ENCODE peak calls at places on chromosomes 3 and 15, in four cellular contexts. A, G, X and O are unnamed samples.

GRCh38 chr15:57251308-57251707 is 125.0 kb upstream of the CGNL1 start:
- DNase-seq in A (no peak), G (no peak), X (no peak), O (no peak)

GRCh38 chr3:132253262-132253878 is 63.8 kb upstream of the ACP3 start:
- DNase-seq in A (peak), G (no peak), X (no peak), O (peak)

GRCh38 chr3:72767927-72768880 is 80.0 kb downstream of the SHQ1 start:
- DNase-seq in A (no peak), G (no peak), X (no peak), O (no peak)

GRCh38 chr3:196524527-196524926 is 9.4 kb upstream of the SMCO1 start:
- DNase-seq in A (no peak), G (no peak), X (no peak), O (no peak)

GRCh38 chr3:46867550-46867898 is 4.3 kb upstream of the MYL3 start:
- DNase-seq in A (no peak), G (no peak), X (no peak), O (no peak)

GRCh38 chr3:50978991-50979667 is 304.4 kb downstream of the DOCK3 start:
- DNase-seq in A (no peak), G (no peak), X (peak), O (no peak)

GRCh38 chr15:66149871-66150270 is 103.7 kb downstream of the MEGF11 start:
- DNase-seq in A (no peak), G (no peak), X (no peak), O (no peak)

GRCh38 chr3:42353632-42354031 is 56.8 kb downstream of the LYZL4 start:
- DNase-seq in A (no peak), G (no peak), X (no peak), O (no peak)

GRCh38 chr15:85761635-85762034 is 33.1 kb downstream of the KLHL25 start:
- DNase-seq in A (no peak), G (no peak), X (no peak), O (no peak)

GRCh38 chr15:80512729-80513670 is 108.8 kb downstream of the ARNT2 start:
- DNase-seq in A (peak), G (no peak), X (no peak), O (peak)

GRCh38 chr3:139721370-139721769 is 43.6 kb upstream of the NMNAT3 start:
- DNase-seq in A (no peak), G (no peak), X (no peak), O (no peak)

GRCh38 chr3:190258634-190259033 is 63.6 kb downstream of the CLDN1 start:
- DNase-seq in A (peak), G (no peak), X (no peak), O (no peak)

GRCh38 chr3:111616417-111617105 is 21.4 kb upstream of the ZBED2 start:
- DNase-seq in A (peak), G (no peak), X (no peak), O (peak)

GRCh38 chr3:193297421-193297820 is 56.4 kb downstream of the PLAAT1 start:
- DNase-seq in A (no peak), G (no peak), X (no peak), O (no peak)

GRCh38 chr15:63019539-63020109 is 22.9 kb upstream of the TPM1 start:
- DNase-seq in A (peak), G (no peak), X (no peak), O (peak)

GRCh38 chr15:73997986-73998385 is 3.5 kb downstream of the PML start:
- DNase-seq in A (no peak), G (no peak), X (no peak), O (no peak)

GRCh38 chr3:37321260-37321852 is 147.0 kb upstream of the LRRFIP2 start:
- DNase-seq in A (no peak), G (no peak), X (no peak), O (no peak)
- TF ChIP-seq CHD2 in A (no peak), G (no peak), X (no peak), O (no peak)

GRCh38 chr3:9949626-9950025 is 2.6 kb downstream of the PRRT3 start:
- DNase-seq in A (no peak), G (no peak), X (no peak), O (no peak)

GRCh38 chr3:9949115-9949514 is 3.1 kb downstream of the PRRT3 start:
- DNase-seq in A (no peak), G (no peak), X (no peak), O (no peak)

GRCh38 chr3:9951962-9952805 is at the start of gene PRRT3:
- DNase-seq in A (no peak), G (no peak), X (peak), O (peak)

GRCh38 chr3:9951598-9951961 is 628 bp downstream of the PRRT3 start:
- DNase-seq in A (no peak), G (no peak), X (no peak), O (no peak)

GRCh38 chr3:9951126-9951525 is 1.1 kb downstream of the PRRT3 start:
- DNase-seq in A (no peak), G (no peak), X (no peak), O (no peak)
- TF ChIP-seq JUN in A (no peak), G (no peak), X (no peak), O (no peak)

GRCh38 chr15:40746916-40747418 is 8.1 kb downstream of the RMDN3 start:
- DNase-seq in A (no peak), G (no peak), X (no peak), O (no peak)
- TF ChIP-seq CHD2 in A (no peak), G (no peak), X (no peak), O (no peak)

DNA sequence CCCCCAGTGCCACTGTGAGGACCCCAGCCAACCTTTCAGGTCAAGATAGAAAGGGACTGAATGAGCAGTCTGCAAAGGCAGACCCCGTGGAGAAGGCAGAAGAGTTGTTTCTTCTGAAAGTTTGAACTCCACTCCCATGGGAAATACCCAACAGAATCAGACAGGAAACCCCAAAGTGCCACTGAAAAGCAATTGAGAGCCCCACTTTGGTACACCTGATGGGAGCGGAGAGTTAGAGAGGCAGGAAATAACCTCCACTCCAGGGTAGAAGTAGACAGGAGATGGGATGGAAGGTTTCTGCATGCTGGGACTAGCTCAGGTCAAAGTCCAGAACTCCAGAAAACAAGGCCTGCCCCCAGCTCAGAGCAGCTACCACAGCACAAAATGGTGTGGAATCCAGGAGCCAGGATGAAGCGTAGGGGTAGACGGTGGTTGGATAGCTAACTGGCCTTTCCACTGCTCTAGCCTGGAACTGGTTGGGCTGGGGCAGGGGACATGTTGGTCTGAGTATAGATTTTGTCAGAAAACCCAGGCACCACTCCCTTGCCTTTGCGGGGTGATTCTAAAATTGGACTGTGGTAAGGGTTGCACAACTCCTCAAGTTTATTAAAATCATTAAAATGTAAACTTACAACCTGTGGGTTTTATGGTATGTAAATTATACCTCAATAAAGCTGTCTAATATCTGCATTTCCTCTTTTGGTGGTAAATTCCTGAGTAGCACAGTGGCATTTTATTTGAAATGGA is 1.9 kb upstream of the RAB43 start:
- DNase-seq in A (peak), G (no peak), X (no peak), O (no peak)
- TF ChIP-seq JUN in A (no peak), G (no peak), X (no peak), O (no peak)

GRCh38 chr3:9994086-9994844 is 7.6 kb upstream of the EMC3 start:
- DNase-seq in A (no peak), G (no peak), X (no peak), O (no peak)
- TF ChIP-seq CHD2 in A (no peak), G (no peak), X (no peak), O (no peak)

DNA sequence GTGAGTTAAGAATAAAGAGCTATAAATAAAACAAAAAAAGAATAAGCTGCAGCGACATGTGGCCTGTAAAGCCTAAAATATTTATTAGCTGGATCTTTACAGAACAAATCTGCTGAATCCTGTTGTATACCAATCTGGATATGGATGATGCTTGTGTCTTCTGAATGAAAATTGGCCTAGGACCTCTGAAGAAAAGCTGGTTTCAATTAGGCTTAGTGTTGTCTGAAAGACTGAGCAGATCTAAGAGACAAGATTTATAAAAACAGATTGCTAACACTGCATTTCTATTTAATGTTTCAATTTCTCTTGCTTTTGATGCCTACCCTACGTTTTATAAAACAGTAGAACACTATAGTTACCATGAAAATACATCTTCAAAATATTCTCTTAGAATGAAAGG is 57.9 kb downstream of the ST3GAL6 start:
- DNase-seq in A (no peak), G (no peak), X (no peak), O (no peak)
- TF ChIP-seq JUN in A (no peak), G (no peak), X (no peak), O (no peak)